ENCODE peak calls at places on chromosome 5, in five cellular contexts. G is endothelial cell of umbilical vein; I is CD4-positive, alpha-beta T cell; W is heart right ventricle; V is upper lobe of right lung. D is an unnamed sample.

GRCh38 chr5:155053482-155053881 is 39.9 kb downstream of the KIF4B start:
- DNase-seq in G (no peak), I (no peak), W (no peak), V (no peak), D (no peak)

GRCh38 chr5:111806753-111807152 is 49.8 kb upstream of the NREP start:
- DNase-seq in G (no peak), I (no peak), W (no peak), V (no peak), D (no peak)

GRCh38 chr5:39714036-39714698 is 289.4 kb upstream of the DAB2 start:
- DNase-seq in G (peak; percentile 84), I (peak; percentile 9), W (peak; percentile 7), V (no peak), D (peak; percentile 42)

GRCh38 chr5:176353533-176353932 is 8.0 kb downstream of the KIAA1191 start:
- DNase-seq in G (no peak), I (no peak), W (no peak), V (no peak), D (no peak)

GRCh38 chr5:74316064-74316586 is 324.4 kb downstream of the ENC1 start:
- DNase-seq in G (peak; percentile 91), I (no peak), W (no peak), V (no peak), D (peak; percentile 51)

GRCh38 chr5:143262393-143263174 is 140.9 kb downstream of the NR3C1 start:
- DNase-seq in G (peak; percentile 54), I (no peak), W (no peak), V (no peak), D (no peak)

GRCh38 chr5:87300744-87301143 is 33.1 kb downstream of the RASA1 start:
- DNase-seq in G (peak; percentile 83), I (no peak), W (no peak), V (no peak), D (no peak)

GRCh38 chr5:73766902-73767301 is 140.9 kb downstream of the ARHGEF28 start:
- DNase-seq in G (no peak), I (no peak), W (no peak), V (no peak), D (no peak)

GRCh38 chr5:77012601-77013000 is 17.6 kb upstream of the AGGF1 start:
- DNase-seq in G (no peak), I (no peak), W (no peak), V (no peak), D (no peak)

GRCh38 chr5:179549973-179550510 is 312 bp upstream of the RUFY1 start:
- DNase-seq in G (peak; percentile 83), I (no peak), W (no peak), V (no peak), D (no peak)

GRCh38 chr5:69035665-69036064 is 58.1 kb upstream of the SLC30A5 start:
- DNase-seq in G (no peak), I (no peak), W (no peak), V (no peak), D (no peak)

GRCh38 chr5:178416919-178417318 is 173.3 kb downstream of the COL23A1 start:
- DNase-seq in G (no peak), I (no peak), W (no peak), V (no peak), D (no peak)

GRCh38 chr5:6455571-6456200 is 7.0 kb downstream of the UBE2QL1 start:
- DNase-seq in G (no peak), I (no peak), W (peak; percentile 54), V (no peak), D (peak; percentile 82)

GRCh38 chr5:164358531-164359259 is 853.3 kb downstream of the MAT2B start:
- DNase-seq in G (no peak), I (no peak), W (no peak), V (no peak), D (no peak)

GRCh38 chr5:159850192-159850573 is 66.1 kb upstream of the ADRA1B start:
- DNase-seq in G (no peak), I (no peak), W (no peak), V (no peak), D (no peak)

GRCh38 chr5:73229271-73229670 is 56.3 kb downstream of the TMEM174 start:
- DNase-seq in G (no peak), I (no peak), W (no peak), V (no peak), D (no peak)

GRCh38 chr5:97071101-97071500 is 71.3 kb downstream of the LIX1 start:
- DNase-seq in G (no peak), I (no peak), W (no peak), V (no peak), D (no peak)

GRCh38 chr5:95709967-95710650 is 21.0 kb upstream of the RHOBTB3 start:
- DNase-seq in G (no peak), I (no peak), W (peak; percentile 59), V (no peak), D (no peak)

GRCh38 chr5:135100431-135100830 is 66.4 kb upstream of the PITX1 start:
- DNase-seq in G (no peak), I (no peak), W (no peak), V (no peak), D (no peak)

GRCh38 chr5:40781843-40782409 is 16.2 kb downstream of the PRKAA1 start:
- DNase-seq in G (no peak), I (no peak), W (peak; percentile 11), V (no peak), D (no peak)

GRCh38 chr5:95081500-95082355 is 203.2 kb downstream of the MCTP1 start:
- DNase-seq in G (peak; percentile 93), I (no peak), W (peak; percentile 25), V (peak; percentile 77), D (no peak)

GRCh38 chr5:39080597-39081204 is 6.5 kb upstream of the RICTOR start:
- DNase-seq in G (peak; percentile 73), I (no peak), W (peak; percentile 42), V (no peak), D (peak; percentile 65)

GRCh38 chr5:173646684-173647083 is 30.2 kb upstream of the BOD1 start:
- DNase-seq in G (no peak), I (no peak), W (no peak), V (no peak), D (no peak)

GRCh38 chr5:54719384-54720306 is 202.1 kb downstream of the SNX18 start:
- DNase-seq in G (peak; percentile 45), I (no peak), W (peak; percentile 59), V (no peak), D (no peak)

GRCh38 chr5:155260798-155261197 is 247.2 kb downstream of the KIF4B start:
- DNase-seq in G (no peak), I (no peak), W (no peak), V (no peak), D (peak; percentile 57)

GRCh38 chr5:80156156-80156555 is 99.7 kb downstream of the SERINC5 start:
- DNase-seq in G (no peak), I (no peak), W (no peak), V (no peak), D (no peak)

GRCh38 chr5:73912755-73913365 is 286.9 kb downstream of the ARHGEF28 start:
- DNase-seq in G (no peak), I (no peak), W (no peak), V (no peak), D (no peak)

GRCh38 chr5:7394889-7395431 is 978 bp upstream of the ADCY2 start:
- DNase-seq in G (no peak), I (no peak), W (no peak), V (no peak), D (peak; percentile 88)

GRCh38 chr5:169013208-169013728 is 287.7 kb downstream of the SLIT3 start:
- DNase-seq in G (no peak), I (no peak), W (no peak), V (no peak), D (no peak)

GRCh38 chr5:81450940-81451339 is 57.0 kb upstream of the ACOT12 start:
- DNase-seq in G (peak; percentile 24), I (no peak), W (no peak), V (no peak), D (no peak)

GRCh38 chr5:32581010-32581785 is 4.2 kb upstream of the SUB1 start:
- DNase-seq in G (no peak), I (no peak), W (no peak), V (no peak), D (no peak)

GRCh38 chr5:153014194-153014593 is 476.3 kb upstream of the GRIA1 start:
- DNase-seq in G (no peak), I (no peak), W (no peak), V (no peak), D (no peak)
- H3K9me3 ChIP-seq in G (no peaks in the 10 kb centered on the region), I (peaks cover 10% of the 10 kb centered on the region), W (no peaks in the 10 kb centered on the region), V (peaks cover 4% of the 10 kb centered on the region), D (no peaks in the 10 kb centered on the region)

GRCh38 chr5:105133087-105133486 is 1570.5 kb upstream of the NUDT12 start:
- DNase-seq in G (no peak), I (no peak), W (no peak), V (no peak), D (no peak)

GRCh38 chr5:105134328-105134727 is 1571.7 kb upstream of the NUDT12 start:
- DNase-seq in G (no peak), I (no peak), W (no peak), V (no peak), D (no peak)

GRCh38 chr5:105132578-105132977 is 1570.0 kb upstream of the NUDT12 start:
- DNase-seq in G (no peak), I (no peak), W (no peak), V (no peak), D (no peak)

GRCh38 chr5:105131045-105131444 is 1568.5 kb upstream of the NUDT12 start:
- DNase-seq in G (no peak), I (no peak), W (no peak), V (no peak), D (no peak)
- H3K9me3 ChIP-seq in G (no peaks in the 10 kb centered on the region), I (no peaks in the 10 kb centered on the region), W (no peaks in the 10 kb centered on the region), V (no peaks in the 10 kb centered on the region), D (no peaks in the 10 kb centered on the region)

GRCh38 chr5:150945501-150945900 is 40.7 kb upstream of the ZNF300 start:
- DNase-seq in G (no peak), I (no peak), W (no peak), V (no peak), D (no peak)
- H3K9me3 ChIP-seq in G (peaks cover 2% of the 10 kb centered on the region), I (peaks cover 53% of the 10 kb centered on the region), W (peaks cover 15% of the 10 kb centered on the region), V (peaks cover 23% of the 10 kb centered on the region), D (peaks cover 28% of the 10 kb centered on the region)

GRCh38 chr5:58135571-58136335 is 324.1 kb downstream of the PLK2 start:
- DNase-seq in G (no peak), I (no peak), W (no peak), V (no peak), D (no peak)
- H3K9me3 ChIP-seq in G (no peaks in the 10 kb centered on the region), I (no peaks in the 10 kb centered on the region), W (no peaks in the 10 kb centered on the region), V (no peaks in the 10 kb centered on the region), D (no peaks in the 10 kb centered on the region)

DNA sequence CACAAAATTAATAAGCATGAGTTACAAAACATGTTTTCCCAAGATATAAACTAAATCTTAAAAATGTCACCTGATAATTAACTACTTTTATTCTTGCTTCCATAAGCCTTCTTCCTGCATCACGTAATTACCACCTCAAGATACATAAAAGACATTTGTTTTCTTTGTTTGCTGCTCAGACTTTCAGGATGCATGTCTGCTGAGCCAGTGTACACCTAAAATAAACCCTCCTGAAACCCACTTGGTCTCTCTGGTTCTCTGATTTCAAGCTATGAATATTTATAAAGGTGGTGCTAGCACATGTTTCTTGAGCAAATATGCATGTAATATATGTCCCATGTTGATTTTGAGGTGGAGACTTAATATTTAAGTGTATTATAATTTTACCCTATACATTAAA is 1627.7 kb upstream of the CDH9 start:
- DNase-seq in G (no peak), I (no peak), W (no peak), V (no peak), D (no peak)
- H3K9me3 ChIP-seq in G (peaks cover 1% of the 10 kb centered on the region), I (peaks cover 15% of the 10 kb centered on the region), W (no peaks in the 10 kb centered on the region), V (no peaks in the 10 kb centered on the region), D (peaks cover 15% of the 10 kb centered on the region)